ENCODE peak calls at places on chromosomes 7 and 10, in five cellular contexts. P is trophoblast cell, Q is H9, I is mesenchymal stem cell, K is H1. U is an unnamed sample.
A peak's percentile ranks its signal among the peaks of the same experiment; 100 is the strongest.

GRCh38 chr7:69845721-69846495 is 247.6 kb downstream of the AUTS2 start:
- DNase-seq in P (peak; percentile 35), Q (no peak), I (no peak), K (no peak), U (no peak)

GRCh38 chr10:99341860-99342517 is 12.8 kb downstream of the CNNM1 start:
- DNase-seq in P (no peak), Q (no peak), I (peak; percentile 63), K (no peak), U (no peak)

GRCh38 chr10:122462533-122463465 is 1.4 kb downstream of the HTRA1 start:
- DNase-seq in P (no peak), Q (no peak), I (peak; percentile 62), K (peak; percentile 56), U (no peak)

GRCh38 chr10:73625004-73625883 is 16.0 kb downstream of the MYOZ1 start:
- DNase-seq in P (peak; percentile 29), Q (peak; percentile 71), I (peak; percentile 60), K (no peak), U (peak; percentile 63)

GRCh38 chr10:121813211-121813812 is 114.5 kb downstream of the ATE1 start:
- DNase-seq in P (no peak), Q (no peak), I (peak; percentile 26), K (no peak), U (no peak)

GRCh38 chr7:17178562-17178961 is 119.9 kb upstream of the AHR start:
- DNase-seq in P (no peak), Q (no peak), I (no peak), K (no peak), U (no peak)

GRCh38 chr10:5987747-5988146 is 10.4 kb upstream of the IL15RA start:
- DNase-seq in P (no peak), Q (no peak), I (no peak), K (no peak), U (no peak)

GRCh38 chr7:111558948-111559347 is 3.3 kb downstream of the IMMP2L start:
- DNase-seq in P (no peak), Q (no peak), I (no peak), K (no peak), U (no peak)

GRCh38 chr10:104349623-104350142 is 4.0 kb upstream of the CFAP58 start:
- DNase-seq in P (peak; percentile 89), Q (no peak), I (peak; percentile 82), K (no peak), U (no peak)

GRCh38 chr7:131072505-131073091 is 255.1 kb upstream of the MKLN1 start:
- DNase-seq in P (peak; percentile 44), Q (peak; percentile 46), I (peak; percentile 32), K (no peak), U (no peak)

GRCh38 chr10:106577266-106577665 is 587.2 kb downstream of the SORCS1 start:
- DNase-seq in P (no peak), Q (peak; percentile 62), I (peak; percentile 62), K (no peak), U (no peak)

GRCh38 chr10:125146791-125147604 is 13.4 kb downstream of the CTBP2 start:
- DNase-seq in P (peak; percentile 87), Q (peak; percentile 26), I (peak; percentile 63), K (no peak), U (no peak)

GRCh38 chr7:139054101-139054500 is 18.3 kb upstream of the ZC3HAV1L start:
- DNase-seq in P (no peak), Q (no peak), I (no peak), K (no peak), U (no peak)

GRCh38 chr7:149772821-149773425 is 465 bp downstream of the ZNF467 start:
- DNase-seq in P (no peak), Q (no peak), I (no peak), K (peak; percentile 81), U (no peak)

GRCh38 chr7:12401538-12402364 is 1.9 kb downstream of the VWDE start:
- DNase-seq in P (no peak), Q (no peak), I (no peak), K (no peak), U (no peak)

GRCh38 chr10:30536578-30536977 is 93.0 kb downstream of the LYZL2 start:
- DNase-seq in P (peak; percentile 33), Q (no peak), I (no peak), K (no peak), U (no peak)

GRCh38 chr10:116779076-116779687 is 36.8 kb upstream of the HSPA12A start:
- DNase-seq in P (no peak), Q (no peak), I (no peak), K (no peak), U (no peak)

GRCh38 chr10:13815766-13816165 is 229.0 kb downstream of the PRPF18 start:
- DNase-seq in P (no peak), Q (no peak), I (peak; percentile 75), K (no peak), U (no peak)

GRCh38 chr10:79112898-79113431 is 44.2 kb downstream of the ZMIZ1 start:
- DNase-seq in P (no peak), Q (no peak), I (peak; percentile 72), K (no peak), U (no peak)

GRCh38 chr10:98316156-98316555 is 48.2 kb upstream of the LOXL4 start:
- DNase-seq in P (no peak), Q (no peak), I (no peak), K (no peak), U (no peak)
- H3K18ac ChIP-seq in P (no peak overlapping the region), Q (no peak overlapping the region), I (peak overlapping the region; percentile 63), K (no peak overlapping the region), U (no peak overlapping the region)

DNA sequence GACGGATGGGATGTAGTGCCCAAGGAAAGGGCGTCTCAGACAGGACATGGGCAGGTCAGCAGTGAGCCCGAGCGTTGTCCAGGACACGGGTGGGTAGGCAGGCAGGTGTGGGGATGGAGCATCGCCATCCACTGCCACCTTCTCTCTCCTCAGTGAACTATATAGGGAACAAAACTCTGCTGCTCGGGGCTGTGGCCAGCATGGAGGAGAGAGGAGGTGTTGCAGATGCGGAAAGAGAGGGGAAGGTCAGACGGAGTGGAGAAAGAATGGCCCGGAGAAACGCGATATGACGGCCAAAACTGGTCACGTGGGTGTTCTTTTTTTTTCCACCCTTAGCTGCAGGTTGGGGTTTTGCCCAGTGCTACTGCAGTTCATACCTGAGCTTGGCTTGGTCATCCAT is 71.2 kb downstream of the GRID1 start:
- DNase-seq in P (no peak), Q (peak; percentile 3), I (no peak), K (peak; percentile 30), U (no peak)
- H2BK12ac ChIP-seq in P (no peak overlapping the region), Q (no peak overlapping the region), I (no peak overlapping the region), K (peak overlapping the region; percentile 87), U (no peak overlapping the region)

DNA sequence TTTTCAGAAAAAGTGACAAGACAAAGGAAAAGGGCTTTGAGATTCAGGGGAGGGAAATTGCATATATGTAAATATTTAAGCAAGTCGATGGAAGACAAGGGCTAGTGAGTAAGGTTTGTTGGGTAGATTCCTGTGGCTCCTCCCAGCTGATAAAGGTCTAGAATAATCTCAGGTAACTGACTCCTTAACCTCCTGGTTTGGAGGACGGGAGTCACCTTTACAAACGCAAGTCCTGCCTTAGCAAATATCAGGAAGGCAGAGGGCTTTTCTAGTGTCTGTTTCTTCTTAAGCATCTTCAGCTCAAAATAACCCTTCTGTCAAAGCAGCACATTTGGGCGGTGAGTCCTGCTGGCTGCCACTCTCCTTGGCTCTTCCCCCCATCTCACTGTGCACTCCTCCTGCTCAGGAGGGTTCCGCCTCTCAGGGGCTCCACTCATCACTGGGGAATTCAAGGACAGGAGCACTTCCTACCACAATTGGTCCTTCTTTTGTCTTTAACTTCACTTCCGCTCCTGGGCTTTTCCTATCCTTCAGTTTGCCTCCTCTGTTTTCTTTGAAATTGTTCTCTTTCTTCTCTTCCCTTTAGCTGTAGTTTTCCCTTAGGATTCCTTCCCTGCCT is 496.3 kb upstream of the KLF6 start:
- DNase-seq in P (no peak), Q (no peak), I (peak; percentile 18), K (no peak), U (no peak)
- H4K91ac ChIP-seq in P (no peak overlapping the region), Q (no peak overlapping the region), I (no peak overlapping the region), K (no peak overlapping the region), U (no peak overlapping the region)

GRCh38 chr10:61465807-61466425 is 12.7 kb upstream of the TMEM26 start:
- DNase-seq in P (no peak), Q (peak; percentile 39), I (peak; percentile 24), K (no peak), U (no peak)
- H3K18ac ChIP-seq in P (no peak overlapping the region), Q (no peak overlapping the region), I (no peak overlapping the region), K (no peak overlapping the region), U (no peak overlapping the region)

DNA sequence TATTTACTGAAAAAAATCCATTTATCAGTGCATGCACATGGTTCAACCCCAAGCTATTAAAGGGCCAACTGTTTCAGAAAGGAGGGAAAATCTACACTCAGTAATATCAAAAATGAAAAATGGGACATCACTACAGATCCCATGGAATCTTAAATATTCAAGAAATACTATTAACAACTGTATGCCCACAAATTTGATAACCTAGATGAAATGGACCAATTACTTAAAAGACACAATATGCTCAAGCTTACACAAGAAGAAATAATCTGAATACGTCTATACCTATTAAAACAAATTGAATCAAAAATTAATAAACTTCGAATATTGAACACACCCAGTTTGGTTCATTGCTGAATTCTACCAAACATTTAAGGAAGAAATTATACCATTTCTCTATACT is 87.9 kb downstream of the KMT2C start:
- DNase-seq in P (no peak), Q (no peak), I (no peak), K (no peak), U (no peak)
- H2BK12ac ChIP-seq in P (no peak overlapping the region), Q (no peak overlapping the region), I (no peak overlapping the region), K (no peak overlapping the region), U (no peak overlapping the region)

GRCh38 chr7:79977481-79977880 is 157.2 kb upstream of the GNAI1 start:
- DNase-seq in P (no peak), Q (no peak), I (no peak), K (no peak), U (no peak)

GRCh38 chr7:79968249-79968648 is 166.4 kb upstream of the GNAI1 start:
- DNase-seq in P (no peak), Q (no peak), I (no peak), K (no peak), U (no peak)

GRCh38 chr7:79971058-79971457 is 163.6 kb upstream of the GNAI1 start:
- DNase-seq in P (no peak), Q (no peak), I (no peak), K (no peak), U (no peak)

GRCh38 chr7:79968894-79969293 is 165.7 kb upstream of the GNAI1 start:
- DNase-seq in P (no peak), Q (no peak), I (no peak), K (no peak), U (no peak)

DNA sequence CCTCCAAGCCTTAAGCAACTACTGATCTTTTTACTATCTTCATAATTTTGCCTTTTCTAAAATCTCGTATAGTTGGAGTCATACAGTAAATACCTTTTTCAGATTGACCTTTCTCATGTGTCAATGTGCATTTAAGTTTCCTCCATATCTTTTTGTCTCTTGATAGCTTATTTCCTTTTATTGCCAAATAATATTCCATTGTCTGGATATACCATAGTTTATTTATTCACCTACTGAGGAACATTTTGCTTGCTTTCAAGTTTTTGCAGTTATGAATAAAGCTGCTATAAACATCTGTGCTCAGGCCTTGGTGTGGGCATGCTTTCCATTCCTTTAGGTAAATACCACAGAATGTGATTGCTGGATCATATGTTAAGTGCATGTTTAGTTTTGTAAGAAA is 161.2 kb upstream of the GNAI1 start:
- DNase-seq in P (no peak), Q (no peak), I (no peak), K (no peak), U (no peak)
- H4K91ac ChIP-seq in P (no peak overlapping the region), Q (no peak overlapping the region), I (no peak overlapping the region), K (no peak overlapping the region), U (no peak overlapping the region)